ENCODE peak calls at places on chromosome 3, in four cellular contexts. V is WERI-Rb-1, I is foreskin fibroblast, E is LNCaP clone FGC. A is an unnamed sample.

GRCh38 chr3:17359911-17360310 is 382.5 kb downstream of the TBC1D5 start:
- DNase-seq in E (no peak), V (no peak), I (no peak), A (no peak)

GRCh38 chr3:23041918-23042696 is 161.0 kb upstream of the UBE2E2 start:
- DNase-seq in I (no peak), V (no peak), E (no peak), A (no peak)

GRCh38 chr3:178048768-178049167 is 487.5 kb upstream of the KCNMB2 start:
- DNase-seq in V (no peak), E (no peak), I (no peak), A (no peak)

GRCh38 chr3:35965908-35966307 is 326.6 kb downstream of the ARPP21 start:
- DNase-seq in V (peak), E (no peak), I (peak), A (peak)

GRCh38 chr3:98343647-98344507 is 9.8 kb upstream of the OR5K4 start:
- DNase-seq in V (peak), I (no peak), E (peak), A (peak)

GRCh38 chr3:137987723-137988122 is 22.2 kb upstream of the CLDN18 start:
- DNase-seq in I (no peak), E (no peak), V (no peak), A (no peak)

GRCh38 chr3:184050217-184050847 is 2.5 kb upstream of the HTR3C start:
- DNase-seq in I (no peak), E (peak), V (no peak), A (no peak)

GRCh38 chr3:178996399-178996798 is 75.2 kb downstream of the ZMAT3 start:
- DNase-seq in V (no peak), E (no peak), I (no peak), A (no peak)

GRCh38 chr3:113532698-113533533 is 561 bp downstream of the SIDT1 start:
- DNase-seq in I (no peak), E (no peak), V (peak), A (peak)

GRCh38 chr3:1446531-1446930 is 353.7 kb downstream of the CNTN6 start:
- DNase-seq in I (no peak), E (no peak), V (no peak), A (no peak)

GRCh38 chr3:155009217-155009616 is 70.9 kb upstream of the MME start:
- DNase-seq in V (no peak), I (no peak), E (no peak), A (no peak)

GRCh38 chr3:121330586-121330985 is 215.2 kb downstream of the POLQ start:
- DNase-seq in I (no peak), E (no peak), V (no peak), A (no peak)

GRCh38 chr3:27630892-27631291 is 91.2 kb downstream of the EOMES start:
- DNase-seq in V (no peak), E (no peak), I (peak), A (no peak)

GRCh38 chr3:34783881-34784280 is 855.4 kb upstream of the ARPP21 start:
- DNase-seq in I (no peak), E (no peak), V (no peak), A (no peak)

GRCh38 chr3:52346623-52347530 is 30.8 kb downstream of the DNAH1 start:
- DNase-seq in I (peak), E (no peak), V (no peak), A (no peak)

GRCh38 chr3:182172534-182172933 is 460.8 kb downstream of the SOX2 start:
- DNase-seq in I (no peak), E (no peak), V (no peak), A (no peak)

GRCh38 chr3:38829404-38829803 is 13.4 kb upstream of the SCN10A start:
- DNase-seq in E (no peak), V (no peak), I (peak), A (no peak)

GRCh38 chr3:58009026-58009748 is 965 bp downstream of the FLNB start:
- DNase-seq in E (no peak), V (no peak), I (no peak), A (peak)

GRCh38 chr3:64647825-64648224 is 40.0 kb downstream of the ADAMTS9 start:
- DNase-seq in V (no peak), E (no peak), I (no peak), A (no peak)

GRCh38 chr3:39808467-39809180 is 785 bp upstream of the MYRIP start:
- DNase-seq in E (no peak), V (peak), I (no peak), A (peak)

GRCh38 chr3:29694783-29695182 is 413.9 kb downstream of the RBMS3 start:
- DNase-seq in E (no peak), I (peak), V (no peak), A (no peak)

GRCh38 chr3:52819936-52820335 is 10.5 kb downstream of the ITIH4 start:
- DNase-seq in V (peak), E (no peak), I (no peak), A (no peak)

GRCh38 chr3:126936110-126936509 is 46.8 kb upstream of the PLXNA1 start:
- DNase-seq in I (no peak), E (no peak), V (no peak), A (no peak)

GRCh38 chr3:87426916-87427315 is 150.5 kb upstream of the POU1F1 start:
- DNase-seq in E (no peak), I (peak), V (no peak), A (no peak)

GRCh38 chr3:125767641-125768040 is 172.3 kb upstream of the OSBPL11 start:
- DNase-seq in E (no peak), I (no peak), V (no peak), A (peak)

GRCh38 chr3:15563190-15563589 is 38.2 kb downstream of the HACL1 start:
- DNase-seq in E (no peak), V (no peak), I (no peak), A (no peak)

GRCh38 chr3:177195941-177196472 is 1.3 kb downstream of the TBL1XR1 start:
- DNase-seq in I (no peak), E (no peak), V (no peak), A (no peak)

GRCh38 chr3:100044369-100044768 is 69.9 kb downstream of the FILIP1L start:
- DNase-seq in V (no peak), E (no peak), I (no peak), A (no peak)

DNA sequence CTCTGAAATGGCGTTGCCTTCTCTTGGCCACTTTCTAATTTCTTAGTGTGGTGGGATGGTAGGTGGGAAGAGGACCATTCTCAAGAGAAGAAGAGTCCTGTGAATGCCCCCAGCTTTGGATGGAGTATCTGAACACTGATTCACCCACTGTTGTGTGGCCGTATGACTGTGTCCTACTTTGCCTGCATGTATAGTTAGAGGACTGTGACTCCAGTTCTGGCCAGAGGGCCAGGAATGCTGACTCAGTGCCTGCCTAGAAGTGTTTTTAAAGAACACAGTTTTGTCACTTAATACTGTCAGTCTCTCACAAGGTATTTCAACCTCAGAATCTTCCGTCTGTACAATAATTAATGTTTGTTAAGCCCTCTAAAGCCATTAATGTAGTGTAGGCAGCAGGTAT is 2.1 kb downstream of the SEC61A1 start:
- DNase-seq in V (no peak), E (no peak), I (peak), A (no peak)
- H3K4me3 ChIP-seq in V (no peak), E (peak), I (peak), A (no peak)

GRCh38 chr3:186571644-186572013 is 1.1 kb downstream of the DNAJB11 start:
- DNase-seq in I (no peak), V (no peak), E (no peak), A (no peak)
- H3K4me3 ChIP-seq in I (peak), V (no peak), E (peak), A (no peak)

DNA sequence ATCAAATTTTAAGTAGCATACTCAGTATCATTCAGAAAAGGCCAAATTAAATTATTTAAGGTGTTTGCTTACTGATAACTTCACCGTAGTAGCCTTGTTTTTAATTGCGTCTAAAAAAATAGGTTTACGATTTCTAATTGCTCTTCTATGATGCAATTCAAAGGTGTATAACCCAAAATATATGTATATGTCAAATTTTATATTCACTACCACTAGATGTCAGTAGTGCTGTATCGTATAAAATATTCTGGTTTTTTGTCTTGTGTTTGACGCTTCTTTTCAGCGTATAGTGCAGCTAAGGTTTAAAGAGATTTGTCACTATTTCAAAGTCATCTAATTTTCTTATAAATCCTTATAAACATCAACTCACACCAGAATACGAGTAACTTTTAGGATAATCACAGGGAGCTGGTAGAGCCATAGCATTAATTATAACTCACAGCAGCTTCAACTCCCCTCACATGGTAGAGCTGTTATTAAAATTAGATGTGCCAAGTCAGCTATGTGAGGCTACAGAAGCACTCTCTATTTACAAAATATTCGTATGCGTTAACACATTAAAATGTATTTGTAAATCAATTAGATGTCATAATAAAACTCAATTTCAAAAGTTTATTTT is 3.5 kb downstream of the PFN2 start:
- DNase-seq in E (peak), V (no peak), I (peak), A (no peak)
- H3K4me3 ChIP-seq in E (no peak), V (no peak), I (peak), A (no peak)

GRCh38 chr3:8767181-8767666 is 2.2 kb downstream of the OXTR start:
- DNase-seq in E (no peak), V (no peak), I (no peak), A (no peak)
- H3K4me3 ChIP-seq in E (no peak), V (no peak), I (peak), A (no peak)

GRCh38 chr3:50950591-50950990 is 275.9 kb downstream of the DOCK3 start:
- DNase-seq in V (no peak), E (no peak), I (no peak), A (no peak)
- H3K4me3 ChIP-seq in V (no peak), E (no peak), I (no peak), A (no peak)

DNA sequence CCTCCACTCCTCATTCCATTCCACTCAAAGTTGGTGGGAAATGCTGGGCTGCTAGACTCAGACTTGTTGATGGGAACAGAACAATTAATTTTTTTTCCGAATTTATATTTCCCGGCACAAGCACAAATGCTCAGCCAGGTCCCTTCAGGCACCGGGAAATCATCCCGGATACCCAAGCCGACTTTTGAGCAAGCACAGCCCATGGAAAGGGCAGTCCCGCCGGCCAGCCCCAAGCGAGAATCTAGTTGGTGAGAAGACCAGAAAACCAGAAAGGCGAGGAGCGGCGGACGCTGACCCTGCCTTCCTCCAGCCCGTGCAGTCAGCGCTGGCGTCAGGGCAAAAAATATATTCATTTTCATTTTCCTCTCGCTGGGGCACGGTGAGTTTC is 758 bp upstream of the ZIC4 start:
- DNase-seq in V (no peak), E (no peak), I (no peak), A (peak)
- H3K4me3 ChIP-seq in V (no peak), E (no peak), I (no peak), A (no peak)

A was measured in H7.